ENCODE peak calls at places on chromosomes 11 and 22, in five cellular contexts. One of them, this sample, is unnamed.

GRCh38 chr22:16803255-16803917 is 21.8 kb downstream of the XKR3 start:
- DNase-seq in astrocyte of the hippocampus: no peak
- DNase-seq in NAMALWA: no peak
- DNase-seq in HTR-8/SVneo: no peak
- DNase-seq in effector memory CD4-positive, alpha-beta T cell: no peak
- DNase-seq in this sample: no peak

GRCh38 chr11:67645521-67646457 is 4.7 kb downstream of the ACY3 start:
- DNase-seq in astrocyte of the hippocampus: no peak
- DNase-seq in NAMALWA: peak; percentile 63
- DNase-seq in HTR-8/SVneo: no peak
- DNase-seq in effector memory CD4-positive, alpha-beta T cell: no peak
- DNase-seq in this sample: no peak

GRCh38 chr11:67262731-67263675 is 3.3 kb upstream of the GRK2 start:
- DNase-seq in astrocyte of the hippocampus: peak; percentile 87
- DNase-seq in NAMALWA: peak; percentile 88
- DNase-seq in HTR-8/SVneo: peak; percentile 98
- DNase-seq in effector memory CD4-positive, alpha-beta T cell: peak; percentile 54
- DNase-seq in this sample: peak; percentile 84

GRCh38 chr22:38203855-38204497 is 2.2 kb downstream of the MAFF start:
- DNase-seq in astrocyte of the hippocampus: no peak
- DNase-seq in NAMALWA: peak; percentile 45
- DNase-seq in HTR-8/SVneo: no peak
- DNase-seq in effector memory CD4-positive, alpha-beta T cell: no peak
- DNase-seq in this sample: no peak

GRCh38 chr11:108592591-108593213 is 866 bp downstream of the EXPH5 start:
- DNase-seq in astrocyte of the hippocampus: peak; percentile 45
- DNase-seq in NAMALWA: no peak
- DNase-seq in HTR-8/SVneo: no peak
- DNase-seq in effector memory CD4-positive, alpha-beta T cell: no peak
- DNase-seq in this sample: peak; percentile 32

GRCh38 chr11:114073506-114074381 is 14.2 kb downstream of the ZBTB16 start:
- DNase-seq in astrocyte of the hippocampus: no peak
- DNase-seq in NAMALWA: no peak
- DNase-seq in HTR-8/SVneo: no peak
- DNase-seq in effector memory CD4-positive, alpha-beta T cell: no peak
- DNase-seq in this sample: no peak

GRCh38 chr22:44735518-44736428 is 16.6 kb upstream of the ARHGAP8 start:
- DNase-seq in astrocyte of the hippocampus: peak; percentile 77
- DNase-seq in NAMALWA: peak; percentile 70
- DNase-seq in HTR-8/SVneo: peak; percentile 68
- DNase-seq in effector memory CD4-positive, alpha-beta T cell: peak; percentile 67
- DNase-seq in this sample: peak; percentile 80

GRCh38 chr11:104333977-104334376 is 170.0 kb upstream of the PDGFD start:
- DNase-seq in astrocyte of the hippocampus: no peak
- DNase-seq in NAMALWA: peak; percentile 74
- DNase-seq in HTR-8/SVneo: no peak
- DNase-seq in effector memory CD4-positive, alpha-beta T cell: no peak
- DNase-seq in this sample: no peak

GRCh38 chr11:83717551-83717950 is 431.4 kb upstream of the CCDC90B start:
- DNase-seq in astrocyte of the hippocampus: peak; percentile 67
- DNase-seq in NAMALWA: no peak
- DNase-seq in HTR-8/SVneo: no peak
- DNase-seq in effector memory CD4-positive, alpha-beta T cell: no peak
- DNase-seq in this sample: no peak

This sample was measured in lung.